ENCODE peak calls at places on chromosome 22, in seven cellular contexts. One of them, this sample, is unnamed.
A peak's percentile ranks its signal among the peaks of the same experiment; 100 is the strongest.

GRCh38 chr22:30275625-30276024 is 9.0 kb upstream of the OSM start:
- DNase-seq in upper lobe of left lung: no peak
- DNase-seq in spleen: no peak
- DNase-seq in sigmoid colon: no peak
- DNase-seq in GM12892: no peak
- DNase-seq in K562: no peak
- DNase-seq in breast epithelium: no peak
- DNase-seq in this sample: no peak

GRCh38 chr22:39363751-39364484 is 14.1 kb downstream of the SYNGR1 start:
- DNase-seq in upper lobe of left lung: no peak
- DNase-seq in spleen: no peak
- DNase-seq in sigmoid colon: no peak
- DNase-seq in GM12892: no peak
- DNase-seq in K562: peak; percentile 44
- DNase-seq in breast epithelium: no peak
- DNase-seq in this sample: no peak

GRCh38 chr22:44628273-44628672 is 73.7 kb upstream of the PRR5 start:
- DNase-seq in upper lobe of left lung: no peak
- DNase-seq in spleen: no peak
- DNase-seq in sigmoid colon: no peak
- DNase-seq in GM12892: no peak
- DNase-seq in K562: no peak
- DNase-seq in breast epithelium: no peak
- DNase-seq in this sample: no peak

GRCh38 chr22:49369726-49370717 is 457.7 kb downstream of the BRD1 start:
- DNase-seq in upper lobe of left lung: no peak
- DNase-seq in spleen: peak; percentile 68
- DNase-seq in sigmoid colon: no peak
- DNase-seq in GM12892: no peak
- DNase-seq in K562: no peak
- DNase-seq in breast epithelium: peak; percentile 19
- DNase-seq in this sample: no peak

GRCh38 chr22:26942301-26942927 is 285.0 kb downstream of the MIAT start:
- DNase-seq in upper lobe of left lung: no peak
- DNase-seq in spleen: no peak
- DNase-seq in sigmoid colon: no peak
- DNase-seq in GM12892: no peak
- DNase-seq in K562: no peak
- DNase-seq in breast epithelium: no peak
- DNase-seq in this sample: no peak

GRCh38 chr22:26563022-26563421 is 26.9 kb downstream of the TPST2 start:
- DNase-seq in upper lobe of left lung: no peak
- DNase-seq in spleen: no peak
- DNase-seq in sigmoid colon: no peak
- DNase-seq in GM12892: no peak
- DNase-seq in K562: no peak
- DNase-seq in breast epithelium: no peak
- DNase-seq in this sample: no peak

GRCh38 chr22:50488886-50489285 is 2.2 kb downstream of the MIOX start:
- DNase-seq in upper lobe of left lung: no peak
- DNase-seq in spleen: no peak
- DNase-seq in sigmoid colon: no peak
- DNase-seq in GM12892: no peak
- DNase-seq in K562: no peak
- DNase-seq in breast epithelium: no peak
- DNase-seq in this sample: no peak

GRCh38 chr22:17829691-17830040 is 55.4 kb upstream of the BID start:
- DNase-seq in upper lobe of left lung: no peak
- DNase-seq in spleen: no peak
- DNase-seq in sigmoid colon: no peak
- DNase-seq in GM12892: no peak
- DNase-seq in K562: no peak
- DNase-seq in breast epithelium: no peak
- DNase-seq in this sample: no peak

GRCh38 chr22:27431896-27432295 is 369.7 kb downstream of the MN1 start:
- DNase-seq in upper lobe of left lung: no peak
- DNase-seq in spleen: no peak
- DNase-seq in sigmoid colon: no peak
- DNase-seq in GM12892: no peak
- DNase-seq in K562: no peak
- DNase-seq in breast epithelium: no peak
- DNase-seq in this sample: no peak

GRCh38 chr22:43983808-43984207 is 28.6 kb downstream of the SAMM50 start:
- DNase-seq in upper lobe of left lung: no peak
- DNase-seq in spleen: no peak
- DNase-seq in sigmoid colon: peak; percentile 26
- DNase-seq in GM12892: no peak
- DNase-seq in K562: no peak
- DNase-seq in breast epithelium: no peak
- DNase-seq in this sample: no peak

GRCh38 chr22:38706101-38706884 is 549 bp downstream of the GTPBP1 start:
- DNase-seq in upper lobe of left lung: peak; percentile 45
- DNase-seq in spleen: no peak
- DNase-seq in sigmoid colon: peak; percentile 78
- DNase-seq in GM12892: no peak
- DNase-seq in K562: no peak
- DNase-seq in breast epithelium: no peak
- DNase-seq in this sample: no peak

GRCh38 chr22:40176921-40177737 is 596 bp upstream of the TNRC6B start:
- DNase-seq in upper lobe of left lung: peak; percentile 57
- DNase-seq in spleen: peak; percentile 78
- DNase-seq in sigmoid colon: no peak
- DNase-seq in GM12892: no peak
- DNase-seq in K562: peak; percentile 86
- DNase-seq in breast epithelium: no peak
- DNase-seq in this sample: no peak

GRCh38 chr22:37676691-37677627 is 1.5 kb downstream of the LGALS1 start:
- DNase-seq in upper lobe of left lung: peak; percentile 94
- DNase-seq in spleen: peak; percentile 97
- DNase-seq in sigmoid colon: peak; percentile 96
- DNase-seq in GM12892: peak; percentile 74
- DNase-seq in K562: peak; percentile 95
- DNase-seq in breast epithelium: peak; percentile 73
- DNase-seq in this sample: peak; percentile 80
- TF ChIP-seq POLR2A in upper lobe of left lung: no peak
- TF ChIP-seq POLR2A in spleen: no peak
- TF ChIP-seq POLR2A in sigmoid colon: peak; percentile 19
- TF ChIP-seq POLR2A in GM12892: peak; percentile 60
- TF ChIP-seq POLR2A in K562: no peak
- TF ChIP-seq POLR2A in breast epithelium: no peak
- TF ChIP-seq POLR2A in this sample: no peak

GRCh38 chr22:42343551-42344081 is 73.2 kb upstream of the TCF20 start:
- DNase-seq in upper lobe of left lung: no peak
- DNase-seq in spleen: no peak
- DNase-seq in sigmoid colon: no peak
- DNase-seq in GM12892: no peak
- DNase-seq in K562: peak; percentile 19
- DNase-seq in breast epithelium: no peak
- DNase-seq in this sample: peak; percentile 53
- TF ChIP-seq POLR2AphosphoS5 in upper lobe of left lung: no peak
- TF ChIP-seq POLR2AphosphoS5 in spleen: no peak
- TF ChIP-seq POLR2AphosphoS5 in sigmoid colon: no peak
- TF ChIP-seq POLR2AphosphoS5 in GM12892: no peak
- TF ChIP-seq POLR2AphosphoS5 in K562: no peak
- TF ChIP-seq POLR2AphosphoS5 in breast epithelium: no peak
- TF ChIP-seq POLR2AphosphoS5 in this sample: no peak

DNA sequence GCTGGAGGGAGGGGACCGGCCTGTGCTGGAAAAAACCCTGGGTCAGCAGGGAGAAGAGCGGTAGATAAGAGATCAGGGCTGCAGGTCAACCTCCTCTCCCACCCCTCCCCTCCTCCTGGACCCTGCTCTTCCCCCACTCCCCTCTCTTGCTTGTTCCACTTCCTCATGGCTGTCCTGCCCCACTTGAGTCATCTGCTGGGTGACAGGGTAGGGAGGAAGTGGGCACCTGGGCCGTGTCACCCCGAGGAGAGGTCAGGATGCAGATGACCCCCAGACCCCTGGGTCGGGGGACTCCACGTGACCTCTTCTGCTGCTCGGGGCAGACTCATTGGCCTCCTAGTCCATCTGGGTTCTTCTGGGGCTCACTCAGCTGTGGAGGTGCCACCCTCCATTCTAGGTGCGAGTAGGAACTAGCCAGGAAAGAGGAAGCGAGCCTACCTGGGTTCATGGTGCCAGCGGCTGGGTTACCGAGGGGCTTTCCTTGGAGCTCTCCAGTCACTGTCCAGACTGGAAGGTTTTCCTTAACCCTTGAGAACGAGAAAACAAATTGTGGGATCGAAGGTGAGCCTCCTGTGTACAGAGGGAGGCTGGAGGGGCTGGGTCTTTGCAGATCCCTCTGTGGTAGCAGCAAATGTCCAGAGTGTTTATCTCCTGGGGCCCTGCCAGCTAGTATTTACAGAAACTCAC is 6.5 kb downstream of the APOL2 start:
- DNase-seq in upper lobe of left lung: no peak
- DNase-seq in spleen: no peak
- DNase-seq in sigmoid colon: no peak
- DNase-seq in GM12892: no peak
- DNase-seq in K562: no peak
- DNase-seq in breast epithelium: no peak
- DNase-seq in this sample: no peak
- TF ChIP-seq POLR2A in upper lobe of left lung: no peak
- TF ChIP-seq POLR2A in spleen: no peak
- TF ChIP-seq POLR2A in sigmoid colon: no peak
- TF ChIP-seq POLR2A in GM12892: no peak
- TF ChIP-seq POLR2A in K562: no peak
- TF ChIP-seq POLR2A in breast epithelium: no peak
- TF ChIP-seq POLR2A in this sample: no peak

GRCh38 chr22:46756097-46756496 is 6.4 kb upstream of the TBC1D22A start:
- DNase-seq in upper lobe of left lung: no peak
- DNase-seq in spleen: peak; percentile 23
- DNase-seq in sigmoid colon: no peak
- DNase-seq in GM12892: no peak
- DNase-seq in K562: peak; percentile 19
- DNase-seq in breast epithelium: no peak
- DNase-seq in this sample: no peak

GRCh38 chr22:46758867-46759290 is 3.6 kb upstream of the TBC1D22A start:
- DNase-seq in upper lobe of left lung: peak; percentile 78
- DNase-seq in spleen: peak; percentile 72
- DNase-seq in sigmoid colon: no peak
- DNase-seq in GM12892: no peak
- DNase-seq in K562: peak; percentile 70
- DNase-seq in breast epithelium: no peak
- DNase-seq in this sample: no peak

GRCh38 chr22:46758098-46758497 is 4.4 kb upstream of the TBC1D22A start:
- DNase-seq in upper lobe of left lung: no peak
- DNase-seq in spleen: peak; percentile 7
- DNase-seq in sigmoid colon: no peak
- DNase-seq in GM12892: no peak
- DNase-seq in K562: no peak
- DNase-seq in breast epithelium: no peak
- DNase-seq in this sample: no peak

GRCh38 chr22:46754826-46755225 is 7.6 kb upstream of the TBC1D22A start:
- DNase-seq in upper lobe of left lung: no peak
- DNase-seq in spleen: no peak
- DNase-seq in sigmoid colon: peak; percentile 60
- DNase-seq in GM12892: no peak
- DNase-seq in K562: no peak
- DNase-seq in breast epithelium: no peak
- DNase-seq in this sample: no peak

DNA sequence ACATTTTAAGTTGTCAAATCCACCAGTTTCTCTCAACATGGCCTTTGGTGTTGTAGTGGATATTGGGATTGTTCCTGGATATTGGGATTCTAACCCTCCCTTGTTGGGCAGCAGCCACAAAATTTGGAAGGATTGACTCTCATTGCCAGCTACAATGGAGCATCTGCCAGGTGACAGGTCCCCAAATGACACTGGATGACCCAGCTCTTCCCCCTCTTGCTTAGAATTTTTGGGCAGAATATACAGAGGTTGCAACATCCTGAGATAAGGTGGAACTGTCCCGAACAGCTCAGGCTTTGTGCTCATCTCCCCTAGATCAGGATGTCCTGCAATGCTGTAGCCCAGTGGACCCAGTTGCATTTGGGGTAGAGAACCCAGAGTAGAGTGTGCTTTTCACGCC is 5.3 kb upstream of the TBC1D22A start:
- DNase-seq in upper lobe of left lung: no peak
- DNase-seq in spleen: peak; percentile 21
- DNase-seq in sigmoid colon: no peak
- DNase-seq in GM12892: no peak
- DNase-seq in K562: no peak
- DNase-seq in breast epithelium: no peak
- DNase-seq in this sample: no peak
- TF ChIP-seq POLR2AphosphoS5 in upper lobe of left lung: no peak
- TF ChIP-seq POLR2AphosphoS5 in spleen: no peak
- TF ChIP-seq POLR2AphosphoS5 in sigmoid colon: no peak
- TF ChIP-seq POLR2AphosphoS5 in GM12892: no peak
- TF ChIP-seq POLR2AphosphoS5 in K562: no peak
- TF ChIP-seq POLR2AphosphoS5 in breast epithelium: no peak
- TF ChIP-seq POLR2AphosphoS5 in this sample: no peak

GRCh38 chr22:32531228-32531627 is 56.6 kb downstream of the FBXO7 start:
- DNase-seq in upper lobe of left lung: no peak
- DNase-seq in spleen: no peak
- DNase-seq in sigmoid colon: peak; percentile 68
- DNase-seq in GM12892: no peak
- DNase-seq in K562: no peak
- DNase-seq in breast epithelium: no peak
- DNase-seq in this sample: no peak
- TF ChIP-seq POLR2A in upper lobe of left lung: no peak
- TF ChIP-seq POLR2A in spleen: no peak
- TF ChIP-seq POLR2A in sigmoid colon: no peak
- TF ChIP-seq POLR2A in GM12892: no peak
- TF ChIP-seq POLR2A in K562: no peak
- TF ChIP-seq POLR2A in breast epithelium: no peak
- TF ChIP-seq POLR2A in this sample: no peak